ENCODE peak calls at places on chromosomes 6 and 20, in five cellular contexts. V, W, X, U and G are unnamed samples.

GRCh38 chr20:31662372-31662854 is 24.7 kb downstream of the COX4I2 start:
- DNase-seq in X (no peak), W (no peak), V (no peak), U (no peak), G (no peak)

GRCh38 chr6:158698876-158699440 is 49.1 kb downstream of the SYTL3 start:
- DNase-seq in W (no peak), U (no peak), V (no peak), X (no peak), G (peak)

GRCh38 chr6:49570474-49571079 is 20.1 kb downstream of the C6orf141 start:
- DNase-seq in W (no peak), V (no peak), X (no peak), U (peak), G (no peak)

GRCh38 chr6:166864333-166864732 is 92.0 kb downstream of the RNASET2 start:
- DNase-seq in X (no peak), U (no peak), V (no peak), W (no peak), G (peak)

GRCh38 chr20:46050444-46050843 is 21.4 kb downstream of the SLC12A5 start:
- DNase-seq in W (no peak), U (no peak), V (no peak), X (no peak), G (peak)

GRCh38 chr6:44038543-44039065 is 88.6 kb downstream of the MRPL14 start:
- DNase-seq in X (no peak), V (no peak), U (no peak), W (no peak), G (peak)

GRCh38 chr20:10370091-10370887 is 63.7 kb downstream of the MKKS start:
- DNase-seq in V (no peak), W (no peak), U (no peak), X (no peak), G (no peak)

GRCh38 chr6:15143540-15143939 is 102.3 kb upstream of the JARID2 start:
- DNase-seq in V (no peak), W (no peak), U (no peak), X (no peak), G (no peak)

GRCh38 chr6:143843689-143844405 is 709 bp downstream of the LTV1 start:
- DNase-seq in W (no peak), X (no peak), U (peak), V (no peak), G (no peak)

GRCh38 chr20:21047981-21048380 is 58.2 kb downstream of the LINC00237 start:
- DNase-seq in U (no peak), V (no peak), W (no peak), X (no peak), G (no peak)

GRCh38 chr6:144675231-144675861 is 390.2 kb downstream of the UTRN start:
- DNase-seq in W (peak), V (no peak), X (no peak), U (no peak), G (no peak)

GRCh38 chr6:9646346-9647042 is 768.4 kb downstream of the TFAP2A start:
- DNase-seq in W (no peak), U (no peak), X (no peak), V (no peak), G (no peak)

GRCh38 chr20:57395111-57395959 is 4.1 kb downstream of the RBM38 start:
- DNase-seq in U (no peak), W (peak), V (no peak), X (no peak), G (peak)

GRCh38 chr6:11780097-11780428 is 1.5 kb upstream of the ADTRP start:
- DNase-seq in X (no peak), W (no peak), U (no peak), V (no peak), G (no peak)

GRCh38 chr6:139433647-139434419 is 59.4 kb upstream of the CITED2 start:
- DNase-seq in X (no peak), U (no peak), W (peak), V (no peak), G (no peak)

GRCh38 chr6:14082771-14083170 is 34.8 kb upstream of the CD83 start:
- DNase-seq in U (no peak), X (no peak), V (no peak), W (no peak), G (no peak)

GRCh38 chr6:112920994-112921393 is 573.9 kb downstream of the RFPL4B start:
- DNase-seq in V (no peak), W (no peak), X (no peak), U (no peak), G (no peak)

GRCh38 chr6:51292659-51293058 is 474.0 kb downstream of the TFAP2B start:
- DNase-seq in U (no peak), W (no peak), V (no peak), X (no peak), G (no peak)

GRCh38 chr6:14417377-14417776 is 299.8 kb downstream of the CD83 start:
- DNase-seq in W (peak), U (no peak), X (no peak), V (no peak), G (no peak)

GRCh38 chr20:63846128-63846771 is 15.0 kb upstream of the ABHD16B start:
- DNase-seq in X (no peak), V (no peak), U (no peak), W (no peak), G (peak)

GRCh38 chr6:86142326-86142725 is 499.6 kb upstream of the SYNCRIP start:
- DNase-seq in U (no peak), X (no peak), V (no peak), W (no peak), G (no peak)

GRCh38 chr6:106145741-106146227 is 59.6 kb downstream of the PRDM1 start:
- DNase-seq in W (no peak), V (no peak), X (no peak), U (no peak), G (peak)

GRCh38 chr6:148322704-148323103 is 19.9 kb upstream of the SASH1 start:
- DNase-seq in U (no peak), V (no peak), W (no peak), X (no peak), G (no peak)

GRCh38 chr6:19492631-19493030 is 344.5 kb upstream of the ID4 start:
- DNase-seq in U (no peak), V (no peak), X (no peak), W (no peak), G (no peak)

GRCh38 chr6:16059496-16059895 is 69.4 kb upstream of the MYLIP start:
- DNase-seq in X (no peak), W (no peak), V (no peak), U (no peak), G (no peak)

GRCh38 chr6:30591008-30591407 is 19.8 kb downstream of the ABCF1 start:
- DNase-seq in W (no peak), V (no peak), U (no peak), X (no peak), G (no peak)

GRCh38 chr6:106746660-106747059 is 117.3 kb downstream of the QRSL1 start:
- DNase-seq in X (no peak), V (no peak), U (no peak), W (no peak), G (no peak)

GRCh38 chr6:72825265-72825918 is 203.5 kb downstream of the KCNQ5 start:
- DNase-seq in X (no peak), V (no peak), U (peak), W (no peak), G (no peak)

GRCh38 chr6:22886881-22887581 is 317.7 kb downstream of the HDGFL1 start:
- DNase-seq in X (no peak), W (no peak), U (no peak), V (no peak), G (no peak)